ENCODE peak calls at places on chromosomes 5 and 9, in nine cellular contexts. Y is breast epithelium, E is transverse colon, A is fibroblast of lung, C is suprapubic skin, Z is cardiac muscle cell, T is endodermal cell, V is upper lobe of right lung, F is neural progenitor cell. L is an unnamed sample.

GRCh38 chr9:6354072-6354686 is 26.0 kb downstream of the TPD52L3 start:
- DNase-seq in Y (no peak), E (no peak), A (peak), C (no peak), Z (peak), T (peak), V (no peak), F (peak), L (peak)

GRCh38 chr9:95132406-95133350 is 184.8 kb downstream of the FANCC start:
- DNase-seq in Y (no peak), E (no peak), A (no peak), C (no peak), Z (no peak), T (no peak), V (no peak), F (no peak), L (no peak)

GRCh38 chr9:77922587-77922986 is 109.0 kb downstream of the GNAQ start:
- DNase-seq in Y (no peak), E (no peak), A (no peak), C (no peak), Z (peak), T (no peak), V (no peak), F (no peak), L (no peak)

GRCh38 chr9:137820161-137820855 is 57.3 kb upstream of the CACNA1B start:
- DNase-seq in Y (peak), E (no peak), A (no peak), C (no peak), Z (no peak), T (no peak), V (peak), F (no peak), L (no peak)

GRCh38 chr9:121286973-121287721 is 19.2 kb downstream of the GSN start:
- DNase-seq in Y (peak), E (peak), A (peak), C (peak), Z (peak), T (peak), V (peak), F (peak), L (peak)

GRCh38 chr9:120289990-120290925 is 289.7 kb downstream of the CDK5RAP2 start:
- DNase-seq in Y (no peak), E (no peak), A (no peak), C (no peak), Z (peak), T (no peak), V (no peak), F (no peak), L (no peak)

GRCh38 chr5:33837301-33837700 is 54.5 kb downstream of the ADAMTS12 start:
- DNase-seq in Y (no peak), E (no peak), A (no peak), C (no peak), Z (no peak), T (no peak), V (no peak), F (no peak), L (no peak)

GRCh38 chr9:105127863-105128220 is 116.6 kb upstream of the SLC44A1 start:
- DNase-seq in Y (no peak), E (no peak), A (no peak), C (no peak), Z (peak), T (no peak), V (no peak), F (no peak), L (no peak)

GRCh38 chr9:6944093-6944551 is 186.3 kb downstream of the KDM4C start:
- DNase-seq in Y (no peak), E (no peak), A (peak), C (no peak), Z (peak), T (no peak), V (no peak), F (no peak), L (peak)

GRCh38 chr5:54804521-54804920 is 180.9 kb downstream of the ESM1 start:
- DNase-seq in Y (no peak), E (no peak), A (peak), C (no peak), Z (peak), T (no peak), V (no peak), F (no peak), L (no peak)

GRCh38 chr9:105355810-105356209 is 92.0 kb upstream of the FSD1L start:
- DNase-seq in Y (no peak), E (peak), A (peak), C (no peak), Z (peak), T (no peak), V (no peak), F (no peak), L (peak)

DNA sequence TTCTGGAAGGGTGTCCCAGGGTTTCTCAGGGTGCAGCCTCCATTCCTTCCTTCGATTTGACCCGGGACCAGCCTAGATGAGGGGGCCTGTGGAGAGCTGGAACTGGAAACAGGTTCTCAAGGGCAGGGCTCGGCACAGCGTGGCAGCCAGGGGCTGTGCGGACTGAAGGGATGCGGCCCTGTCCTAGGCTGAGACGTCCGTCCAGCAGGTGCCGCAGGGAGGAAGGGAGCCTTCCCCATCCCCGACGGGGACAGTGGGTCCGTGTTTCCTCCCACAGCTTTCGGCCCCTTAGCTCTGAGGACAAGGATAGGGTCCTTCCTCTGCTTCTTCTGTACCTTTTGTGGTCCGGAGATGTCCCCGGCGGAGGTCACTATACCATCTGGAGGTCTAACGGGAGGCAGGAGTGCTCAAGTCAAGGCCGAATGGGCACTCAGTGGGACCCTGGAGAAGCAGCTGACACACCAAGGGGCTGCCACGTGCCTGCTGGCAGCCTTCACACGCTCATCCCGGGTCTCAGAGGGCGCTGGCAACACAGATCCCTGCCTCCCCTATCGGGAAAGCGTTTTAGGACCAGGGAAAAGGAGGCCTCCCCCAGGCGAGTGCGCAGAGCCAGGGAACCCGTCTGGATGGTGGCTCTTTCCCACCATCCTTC is 49.9 kb downstream of the USP20 start:
- DNase-seq in Y (no peak), E (peak), A (no peak), C (no peak), Z (no peak), T (peak), V (peak), F (peak), L (no peak)
- TF ChIP-seq CTCF in Y (no peak), E (peak), A (no peak), C (no peak), Z (peak), T (peak), V (no peak), F (no peak), L (no peak)

GRCh38 chr5:143506881-143507552 is 103.5 kb upstream of the NR3C1 start:
- DNase-seq in Y (no peak), E (no peak), A (peak), C (no peak), Z (peak), T (no peak), V (no peak), F (no peak), L (peak)
- H3K27ac ChIP-seq in Y (peak), E (no peak), A (no peak), C (no peak), Z (no peak), T (no peak), V (no peak), F (no peak), L (no peak)

DNA sequence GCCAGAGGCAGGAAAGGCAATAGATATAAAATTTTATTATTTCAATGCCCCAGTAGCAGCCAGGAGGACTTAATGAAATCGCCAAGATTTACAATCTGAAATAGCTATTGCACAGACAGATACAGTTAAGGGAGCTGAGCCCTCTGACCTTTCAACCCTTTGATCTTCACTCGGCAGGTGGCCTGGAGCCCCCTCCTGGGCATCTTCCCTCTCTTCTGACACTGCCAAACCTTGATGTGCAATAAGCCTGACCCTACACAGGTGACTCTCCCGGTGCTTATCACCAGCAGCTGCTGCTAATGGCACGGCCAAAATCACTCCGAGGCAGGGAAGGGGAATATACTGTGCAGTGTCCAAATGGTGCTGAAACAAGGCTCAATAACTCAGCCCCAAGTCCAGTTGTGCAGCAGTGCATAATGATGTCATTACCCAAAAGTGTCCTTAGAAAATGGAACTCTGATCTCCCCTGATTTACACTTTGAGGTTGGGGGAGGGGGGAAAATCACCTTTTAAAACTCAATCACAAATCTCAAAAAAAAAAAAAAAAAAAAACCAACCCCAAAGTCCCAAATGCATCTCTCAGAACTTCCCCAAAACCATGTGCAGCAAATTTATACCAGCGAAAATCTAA is 242.0 kb downstream of the CRB2 start:
- DNase-seq in Y (no peak), E (no peak), A (no peak), C (no peak), Z (no peak), T (peak), V (no peak), F (no peak), L (no peak)
- TF ChIP-seq CTCF in Y (no peak), E (no peak), A (no peak), C (no peak), Z (no peak), T (peak), V (no peak), F (no peak), L (no peak)

DNA sequence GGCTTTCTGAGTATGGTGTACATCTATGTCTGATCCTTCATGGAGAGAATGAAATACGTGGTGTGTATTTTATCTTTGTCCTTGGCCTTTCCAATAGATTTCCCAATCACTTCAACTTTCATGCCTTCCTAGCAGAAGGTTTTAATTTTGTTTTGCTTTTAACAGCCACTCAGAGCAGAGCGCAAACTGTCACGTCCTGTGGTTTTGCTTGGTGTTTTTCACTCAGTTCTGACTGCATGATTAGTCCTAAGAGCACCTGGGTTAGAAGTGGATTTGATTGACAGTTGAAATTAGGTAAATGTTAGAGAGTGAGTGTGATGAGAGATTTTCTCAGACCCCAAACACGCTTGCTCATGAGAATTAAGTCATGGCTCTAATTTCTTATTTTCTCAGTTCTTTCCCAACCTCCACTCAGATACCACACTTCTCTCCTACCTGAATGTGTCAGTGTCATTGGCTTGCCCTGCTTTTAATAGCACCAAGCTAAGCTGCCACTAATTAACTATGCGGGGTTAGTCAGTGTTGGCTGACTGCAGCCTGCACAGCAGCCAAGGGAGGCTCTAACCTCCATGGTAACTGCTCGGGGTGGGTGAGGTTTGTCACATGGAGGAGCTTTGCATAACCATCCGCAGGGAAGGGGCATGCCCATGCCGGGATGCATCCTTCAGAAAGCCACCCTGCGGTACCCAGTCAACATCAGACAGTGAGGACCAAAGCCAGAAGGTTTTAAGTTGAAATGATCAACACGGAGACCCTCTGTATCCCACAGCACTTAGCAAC is 173.4 kb downstream of the NR3C1 start:
- DNase-seq in Y (no peak), E (no peak), A (no peak), C (no peak), Z (no peak), T (peak), V (no peak), F (peak), L (no peak)
- H3K27ac ChIP-seq in Y (peak), E (no peak), A (no peak), C (peak), Z (no peak), T (no peak), V (no peak), F (no peak), L (no peak)

DNA sequence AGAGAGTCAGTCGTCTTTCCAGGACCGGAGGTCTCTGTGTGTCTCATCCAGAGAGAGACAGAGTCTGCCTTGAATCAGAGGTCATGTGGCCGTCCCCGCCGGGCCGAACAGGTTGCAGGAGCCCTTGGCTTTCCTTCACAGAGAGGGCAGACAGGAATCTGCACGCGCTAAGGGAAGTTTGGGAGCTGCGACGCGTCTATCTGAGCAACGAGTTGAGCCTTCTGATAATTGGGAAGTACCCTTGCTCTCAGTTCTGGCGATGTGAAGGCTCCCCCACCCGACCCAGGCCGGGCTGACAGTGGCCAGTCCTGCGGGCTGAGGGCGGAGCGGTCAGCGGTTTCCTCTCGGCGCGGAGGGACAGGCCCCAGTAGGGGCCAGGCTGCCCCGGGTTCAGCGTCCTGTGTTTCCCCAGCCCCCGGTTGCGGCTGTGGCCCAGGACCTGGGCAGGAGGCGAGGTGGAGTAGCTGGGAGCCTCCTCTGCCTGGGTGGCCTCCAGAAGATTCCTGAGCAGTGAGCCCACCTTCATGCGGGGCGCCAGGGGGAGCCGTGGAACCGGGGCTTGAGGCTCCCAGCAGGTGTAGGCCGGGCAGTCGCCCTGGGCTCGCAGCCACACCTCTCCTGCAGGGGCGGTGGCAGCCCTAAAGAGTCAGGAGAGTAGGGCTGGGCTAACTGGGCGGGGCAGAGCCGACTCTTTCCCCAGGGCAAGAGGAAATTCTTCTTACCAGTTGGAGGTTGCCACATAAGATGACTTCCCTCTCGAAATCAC is 13.8 kb downstream of the NR2F1 start:
- DNase-seq in Y (no peak), E (peak), A (no peak), C (no peak), Z (peak), T (peak), V (peak), F (peak), L (peak)
- TF ChIP-seq CTCF in Y (no peak), E (no peak), A (no peak), C (no peak), Z (peak), T (peak), V (no peak), F (peak), L (no peak)

GRCh38 chr9:76213751-76214150 is 180.5 kb downstream of the RFK start:
- DNase-seq in Y (no peak), E (no peak), A (no peak), C (no peak), Z (no peak), T (no peak), V (no peak), F (no peak), L (no peak)

GRCh38 chr9:76216161-76216649 is 178.0 kb downstream of the RFK start:
- DNase-seq in Y (no peak), E (no peak), A (peak), C (no peak), Z (peak), T (no peak), V (no peak), F (no peak), L (peak)

GRCh38 chr9:76218868-76219462 is 175.3 kb downstream of the RFK start:
- DNase-seq in Y (no peak), E (no peak), A (no peak), C (no peak), Z (no peak), T (peak), V (no peak), F (peak), L (no peak)

GRCh38 chr9:76218151-76218867 is 175.9 kb downstream of the RFK start:
- DNase-seq in Y (no peak), E (no peak), A (no peak), C (no peak), Z (no peak), T (no peak), V (no peak), F (no peak), L (no peak)

GRCh38 chr9:76215066-76215465 is 179.2 kb downstream of the RFK start:
- DNase-seq in Y (no peak), E (no peak), A (peak), C (no peak), Z (peak), T (peak), V (no peak), F (peak), L (peak)
- H3K27ac ChIP-seq in Y (no peak), E (no peak), A (peak), C (no peak), Z (no peak), T (no peak), V (no peak), F (no peak), L (no peak)

DNA sequence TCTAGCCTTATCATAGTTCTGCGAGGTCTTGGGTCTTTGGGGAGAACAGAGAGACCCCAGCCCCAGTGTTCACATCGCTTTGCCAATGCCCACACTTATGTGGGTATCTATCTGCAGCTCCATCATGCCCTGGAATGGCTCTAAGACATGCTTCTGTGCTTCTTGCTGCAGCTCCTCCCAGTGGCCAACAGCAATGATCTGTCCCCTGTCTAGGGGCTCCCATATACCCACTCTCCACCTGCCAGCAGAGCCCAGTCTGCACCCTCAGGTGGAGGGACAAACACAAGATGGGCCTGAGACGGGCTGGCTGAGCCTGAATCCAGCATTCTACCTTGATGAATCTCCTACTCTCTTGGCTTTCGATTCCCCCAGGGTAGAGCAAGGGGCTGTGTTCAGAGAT is 14.6 kb upstream of the DAP start:
- DNase-seq in Y (no peak), E (no peak), A (no peak), C (no peak), Z (no peak), T (peak), V (no peak), F (no peak), L (no peak)
- TF ChIP-seq CTCF in Y (no peak), E (no peak), A (no peak), C (no peak), Z (peak), T (peak), V (no peak), F (peak), L (no peak)

GRCh38 chr9:86500667-86501435 is 146.6 kb upstream of the TUT7 start:
- DNase-seq in Y (no peak), E (no peak), A (peak), C (no peak), Z (peak), T (no peak), V (no peak), F (no peak), L (peak)
- H3K27ac ChIP-seq in Y (peak), E (peak), A (peak), C (peak), Z (no peak), T (no peak), V (peak), F (no peak), L (peak)

GRCh38 chr9:20608582-20608981 is 13.7 kb downstream of the MLLT3 start:
- DNase-seq in Y (no peak), E (no peak), A (no peak), C (no peak), Z (no peak), T (no peak), V (no peak), F (no peak), L (no peak)

GRCh38 chr9:20614602-20615216 is 7.6 kb downstream of the MLLT3 start:
- DNase-seq in Y (no peak), E (no peak), A (no peak), C (no peak), Z (no peak), T (no peak), V (no peak), F (no peak), L (no peak)

GRCh38 chr9:20606637-20607036 is 15.7 kb downstream of the MLLT3 start:
- DNase-seq in Y (no peak), E (no peak), A (no peak), C (no peak), Z (peak), T (no peak), V (no peak), F (peak), L (no peak)

GRCh38 chr9:20616808-20617207 is 5.5 kb downstream of the MLLT3 start:
- DNase-seq in Y (no peak), E (no peak), A (no peak), C (no peak), Z (no peak), T (no peak), V (no peak), F (no peak), L (no peak)

GRCh38 chr9:20611751-20612287 is 10.5 kb downstream of the MLLT3 start:
- DNase-seq in Y (no peak), E (no peak), A (peak), C (no peak), Z (peak), T (no peak), V (no peak), F (peak), L (peak)
- TF ChIP-seq CTCF in Y (no peak), E (peak), A (peak), C (peak), Z (peak), T (peak), V (peak), F (peak), L (peak)

L was measured in RWPE1.